ENCODE peak calls at places on chromosomes 13 and 19, in four cellular contexts. P is HEK293T; D is T-helper 2 cell; O is stimulated activated CD4-positive, alpha-beta T cell treated with anti-CD3 and anti-CD28 coated beads, Interleukin-12 subunit alpha, Interleukin-12 subunit beta, amount 100 ng/mL, for 24 hours. G is an unnamed sample.

GRCh38 chr13:30780338-30780981 is 45.1 kb downstream of the ALOX5AP start:
- DNase-seq in O (no peak), P (no peak), D (no peak), G (no peak)

GRCh38 chr13:40275636-40276035 is 390.8 kb downstream of the FOXO1 start:
- DNase-seq in O (no peak), P (no peak), D (no peak), G (no peak)

GRCh38 chr19:3213159-3213558 is 11.3 kb upstream of the CELF5 start:
- DNase-seq in D (no peak), P (no peak), O (no peak), G (no peak)

GRCh38 chr13:22253107-22253506 is 582.2 kb downstream of the FGF9 start:
- DNase-seq in P (no peak), O (no peak), D (no peak), G (no peak)

GRCh38 chr13:91141619-91142061 is 205.8 kb upstream of the MIR17HG start:
- DNase-seq in O (no peak), D (no peak), P (peak), G (no peak)

GRCh38 chr19:6039541-6040225 is 61.7 kb upstream of the RANBP3 start:
- DNase-seq in P (no peak), D (no peak), O (no peak), G (no peak)

GRCh38 chr13:44734204-44734707 is 158.1 kb upstream of the TSC22D1 start:
- DNase-seq in P (no peak), O (no peak), D (no peak), G (peak)

GRCh38 chr19:58381460-58382220 is 810 bp upstream of the ZNF837 start:
- DNase-seq in P (no peak), D (no peak), O (no peak), G (no peak)

GRCh38 chr13:78241278-78241919 is 322.8 kb upstream of the EDNRB start:
- DNase-seq in D (no peak), P (peak), O (no peak), G (peak)

GRCh38 chr19:5288347-5288739 is 52.3 kb downstream of the PTPRS start:
- DNase-seq in D (no peak), O (no peak), P (no peak), G (no peak)

GRCh38 chr13:27794921-27795717 is 2.8 kb downstream of the GSX1 start:
- DNase-seq in D (no peak), P (no peak), O (no peak), G (no peak)